ENCODE peak calls at places on chromosomes 5 and 9, in eight cellular contexts. P, W, H, D, L, M, I and O are unnamed samples.
A peak's percentile ranks its signal among the peaks of the same experiment; 100 is the strongest.

GRCh38 chr5:19865336-19866087 is 122.5 kb downstream of the CDH18 start:
- DNase-seq in W (no peak), I (no peak), P (no peak), M (no peak), L (no peak), H (no peak), D (no peak), O (no peak)

GRCh38 chr9:118503236-118503635 is 799.0 kb downstream of the TLR4 start:
- DNase-seq in I (no peak), L (no peak), M (no peak), H (no peak), P (no peak), W (no peak), D (no peak), O (no peak)

GRCh38 chr5:158991391-158991790 is 108.3 kb downstream of the EBF1 start:
- DNase-seq in M (no peak), P (no peak), W (peak; percentile 9), H (no peak), I (no peak), L (no peak), D (no peak), O (no peak)

GRCh38 chr9:120878188-120879130 is 1.5 kb upstream of the PHF19 start:
- DNase-seq in P (no peak), H (no peak), W (no peak), I (no peak), L (no peak), D (no peak), M (no peak), O (no peak)

GRCh38 chr5:150449491-150450339 is at the start of gene RPS14:
- DNase-seq in W (peak; percentile 91), H (peak; percentile 93), M (peak; percentile 82), I (peak; percentile 79), P (peak; percentile 84), L (peak; percentile 93), D (peak; percentile 85), O (peak; percentile 91)

GRCh38 chr5:94807985-94808384 is 189.5 kb downstream of the SLF1 start:
- DNase-seq in W (no peak), D (no peak), I (no peak), H (no peak), L (no peak), M (no peak), P (no peak), O (no peak)

GRCh38 chr5:179766726-179767455 is 26.9 kb upstream of the LTC4S start:
- DNase-seq in W (no peak), D (no peak), H (no peak), M (no peak), P (no peak), I (no peak), L (no peak), O (no peak)

GRCh38 chr5:126490167-126490937 is 67.1 kb downstream of the GRAMD2B start:
- DNase-seq in H (no peak), L (no peak), D (no peak), P (peak; percentile 91), W (no peak), I (no peak), M (peak; percentile 48), O (no peak)

GRCh38 chr9:128716581-128717254 is 7.2 kb downstream of the ZDHHC12 start:
- DNase-seq in D (no peak), M (no peak), L (no peak), H (no peak), I (no peak), P (no peak), W (no peak), O (no peak)

GRCh38 chr9:122307036-122307435 is 42.4 kb downstream of the MRRF start:
- DNase-seq in W (no peak), P (no peak), I (no peak), D (no peak), H (no peak), M (no peak), L (no peak), O (no peak)

GRCh38 chr9:1007312-1007711 is 30.9 kb downstream of the DMRT3 start:
- DNase-seq in P (no peak), W (no peak), H (no peak), M (no peak), L (no peak), D (no peak), I (no peak), O (no peak)

GRCh38 chr9:114282507-114282906 is 40.4 kb upstream of the ORM1 start:
- DNase-seq in H (no peak), D (no peak), M (no peak), I (no peak), W (no peak), L (no peak), P (no peak), O (no peak)

GRCh38 chr5:78591227-78591626 is 57.3 kb downstream of the LHFPL2 start:
- DNase-seq in M (no peak), L (no peak), I (no peak), D (no peak), P (no peak), W (peak; percentile 89), H (no peak), O (peak; percentile 98)

GRCh38 chr9:137593176-137593575 is 2.9 kb upstream of the ZMYND19 start:
- DNase-seq in I (no peak), P (no peak), H (no peak), D (no peak), L (no peak), W (no peak), M (no peak), O (no peak)